ENCODE peak calls at places on chromosomes 16 and 17, in ten cellular contexts. N is skeletal muscle cell; U is astrocyte of the hippocampus; H is GDM1; R is stomach; A is activated gamma-delta T cell treated with anti-CD3 and anti-CD28 coated beads, Interleukin-2, amount 50 U/mL, for 16 hours; F is cardiac fibroblast; G is LoVo; Q is EL; M is stimulated activated CD4-positive, alpha-beta T cell treated with anti-CD3 and anti-CD28 coated beads, Interleukin-2, amount 100 ng/mL, for 24 hours. W is an unnamed sample.

GRCh38 chr17:70307430-70307829 is 138.1 kb downstream of the KCNJ2 start:
- DNase-seq in N (peak), R (no peak), F (peak), Q (peak), U (peak), M (no peak), H (no peak), A (no peak), G (no peak), W (no peak)

GRCh38 chr16:13902677-13903076 is 17.3 kb upstream of the ERCC4 start:
- DNase-seq in A (no peak), Q (no peak), G (no peak), U (peak), F (peak), H (no peak), M (no peak), N (peak), R (no peak), W (no peak)

GRCh38 chr16:89360760-89361435 is 129.5 kb downstream of the ANKRD11 start:
- DNase-seq in N (no peak), U (no peak), A (peak), F (no peak), G (no peak), H (peak), M (peak), R (peak), Q (no peak), W (no peak)

GRCh38 chr16:35239561-35239960 is 1780.1 kb downstream of the TP53TG3F start:
- DNase-seq in H (no peak), F (no peak), M (no peak), R (no peak), N (no peak), A (no peak), Q (no peak), G (no peak), U (no peak), W (no peak)

GRCh38 chr17:32341141-32341856 is 674 bp downstream of the C17orf75 start:
- DNase-seq in F (no peak), U (peak), R (no peak), N (no peak), H (no peak), M (peak), Q (peak), A (peak), G (peak), W (peak)

GRCh38 chr16:29663020-29663828 is at the start of gene SPN:
- DNase-seq in A (no peak), U (no peak), M (peak), N (no peak), Q (no peak), H (peak), R (no peak), G (no peak), F (no peak), W (no peak)

GRCh38 chr17:15431201-15431600 is 36.2 kb downstream of the CDRT4 start:
- DNase-seq in U (no peak), A (no peak), F (no peak), H (no peak), N (peak), G (no peak), M (no peak), R (no peak), Q (no peak), W (no peak)

GRCh38 chr17:21378553-21378952 is 2.4 kb downstream of the KCNJ12 start:
- DNase-seq in G (no peak), H (no peak), F (no peak), Q (no peak), N (no peak), R (no peak), M (no peak), U (no peak), A (no peak), W (no peak)

GRCh38 chr16:52193441-52193840 is 353.5 kb downstream of the TOX3 start:
- DNase-seq in H (no peak), N (no peak), F (no peak), R (peak), Q (no peak), M (no peak), G (peak), A (no peak), U (no peak), W (peak)